ENCODE peak calls at places on chromosomes 2 and 18, in seven cellular contexts. D, O, I, T, Q, Z and M are unnamed samples.
A peak's percentile ranks its signal among the peaks of the same experiment; 100 is the strongest.

GRCh38 chr18:74411475-74411874 is 45.6 kb downstream of the DIPK1C start:
- DNase-seq in D (no peak), O (peak; percentile 14), I (no peak), T (no peak), Q (no peak), Z (no peak), M (no peak)

GRCh38 chr2:25418944-25419677 is 77.4 kb upstream of the DNMT3A start:
- DNase-seq in D (no peak), O (no peak), I (no peak), T (no peak), Q (no peak), Z (no peak), M (no peak)

GRCh38 chr2:151518802-151519201 is 109.1 kb downstream of the RIF1 start:
- DNase-seq in D (no peak), O (no peak), I (peak; percentile 32), T (no peak), Q (no peak), Z (no peak), M (no peak)

GRCh38 chr2:207283356-207283755 is 117.6 kb upstream of the KLF7 start:
- DNase-seq in D (no peak), O (no peak), I (peak; percentile 77), T (no peak), Q (no peak), Z (no peak), M (peak; percentile 20)

GRCh38 chr2:48145845-48146452 is 239.7 kb upstream of the FBXO11 start:
- DNase-seq in D (no peak), O (no peak), I (no peak), T (no peak), Q (no peak), Z (no peak), M (peak; percentile 90)

GRCh38 chr2:20182241-20182931 is 42.5 kb downstream of the SDC1 start:
- DNase-seq in D (peak; percentile 94), O (peak; percentile 95), I (no peak), T (peak; percentile 51), Q (no peak), Z (no peak), M (peak; percentile 60)

GRCh38 chr2:25362049-25362563 is 20.4 kb upstream of the DNMT3A start:
- DNase-seq in D (peak; percentile 94), O (peak; percentile 94), I (peak; percentile 93), T (peak; percentile 94), Q (peak; percentile 93), Z (peak; percentile 96), M (peak; percentile 92)

GRCh38 chr2:233468746-233469110 is 97.9 kb downstream of the USP40 start:
- DNase-seq in D (no peak), O (peak; percentile 25), I (no peak), T (no peak), Q (peak; percentile 12), Z (peak; percentile 43), M (no peak)

GRCh38 chr2:207479198-207479785 is 50.5 kb upstream of the CREB1 start:
- DNase-seq in D (no peak), O (no peak), I (no peak), T (no peak), Q (no peak), Z (no peak), M (no peak)

GRCh38 chr18:23862071-23862470 is 152.5 kb upstream of the TTC39C start:
- DNase-seq in D (no peak), O (no peak), I (peak; percentile 59), T (no peak), Q (no peak), Z (no peak), M (no peak)

GRCh38 chr2:151979694-151980093 is 119.2 kb downstream of the CACNB4 start:
- DNase-seq in D (no peak), O (no peak), I (no peak), T (no peak), Q (no peak), Z (no peak), M (no peak)

GRCh38 chr2:188291142-188291616 is 495 bp upstream of the GULP1 start:
- DNase-seq in D (peak; percentile 54), O (peak; percentile 61), I (peak; percentile 72), T (peak; percentile 15), Q (no peak), Z (no peak), M (peak; percentile 30)

GRCh38 chr2:230796280-230796862 is 68.4 kb upstream of the ITM2C start:
- DNase-seq in D (no peak), O (no peak), I (no peak), T (no peak), Q (no peak), Z (no peak), M (peak; percentile 30)

DNA sequence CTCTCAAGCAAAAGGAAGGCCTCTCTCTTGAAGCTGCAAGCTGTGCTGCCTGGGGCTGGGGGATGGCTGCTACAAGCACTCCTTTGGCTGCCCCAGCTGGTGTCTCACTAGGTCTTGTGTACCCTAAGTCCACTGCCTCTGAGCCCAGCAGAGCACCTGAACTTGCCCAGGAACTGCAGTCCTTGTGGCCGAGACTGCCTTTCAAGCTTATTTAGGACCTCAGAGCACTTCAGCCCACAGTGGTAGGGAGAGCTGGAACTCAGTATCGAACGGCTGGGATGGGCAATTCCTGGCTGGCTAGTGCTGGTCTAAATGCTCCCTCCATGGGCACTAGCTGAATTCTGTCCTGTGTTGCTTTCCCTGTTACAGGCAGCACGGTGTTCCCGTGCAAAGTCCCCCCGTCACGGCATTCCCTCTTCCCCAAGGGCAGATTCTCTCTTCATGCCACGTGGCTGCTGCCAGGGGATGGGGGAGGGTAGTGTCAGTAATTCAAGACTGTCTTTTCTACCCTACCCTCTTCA is 25.9 kb downstream of the STPG4 start:
- DNase-seq in D (no peak), O (no peak), I (no peak), T (no peak), Q (no peak), Z (no peak), M (no peak)
- TF ChIP-seq POLR2A in D (no peak), O (no peak), I (no peak), T (no peak), Q (no peak), Z (no peak), M (no peak)

GRCh38 chr2:63050186-63050915 is at the start of gene OTX1:
- DNase-seq in D (peak; percentile 85), O (peak; percentile 78), I (peak; percentile 39), T (peak; percentile 59), Q (peak; percentile 14), Z (no peak), M (peak; percentile 59)
- TF ChIP-seq POLR2A in D (peak; percentile 88), O (no peak), I (no peak), T (no peak), Q (no peak), Z (no peak), M (no peak)

GRCh38 chr2:132586835-132587234 is 83.2 kb downstream of the LYPD1 start:
- DNase-seq in D (no peak), O (no peak), I (no peak), T (no peak), Q (no peak), Z (no peak), M (no peak)

GRCh38 chr2:132593171-132593570 is 76.8 kb downstream of the LYPD1 start:
- DNase-seq in D (no peak), O (no peak), I (no peak), T (no peak), Q (no peak), Z (no peak), M (no peak)

GRCh38 chr2:132588576-132588975 is 81.4 kb downstream of the LYPD1 start:
- DNase-seq in D (no peak), O (no peak), I (no peak), T (peak; percentile 21), Q (no peak), Z (no peak), M (no peak)

GRCh38 chr2:132589060-132589765 is 80.8 kb downstream of the LYPD1 start:
- DNase-seq in D (no peak), O (no peak), I (no peak), T (no peak), Q (no peak), Z (no peak), M (no peak)

GRCh38 chr2:132589966-132590365 is 80.0 kb downstream of the LYPD1 start:
- DNase-seq in D (no peak), O (no peak), I (no peak), T (no peak), Q (no peak), Z (no peak), M (no peak)
- TF ChIP-seq POLR2A in D (no peak), O (no peak), I (no peak), T (no peak), Q (no peak), Z (no peak), M (no peak)

DNA sequence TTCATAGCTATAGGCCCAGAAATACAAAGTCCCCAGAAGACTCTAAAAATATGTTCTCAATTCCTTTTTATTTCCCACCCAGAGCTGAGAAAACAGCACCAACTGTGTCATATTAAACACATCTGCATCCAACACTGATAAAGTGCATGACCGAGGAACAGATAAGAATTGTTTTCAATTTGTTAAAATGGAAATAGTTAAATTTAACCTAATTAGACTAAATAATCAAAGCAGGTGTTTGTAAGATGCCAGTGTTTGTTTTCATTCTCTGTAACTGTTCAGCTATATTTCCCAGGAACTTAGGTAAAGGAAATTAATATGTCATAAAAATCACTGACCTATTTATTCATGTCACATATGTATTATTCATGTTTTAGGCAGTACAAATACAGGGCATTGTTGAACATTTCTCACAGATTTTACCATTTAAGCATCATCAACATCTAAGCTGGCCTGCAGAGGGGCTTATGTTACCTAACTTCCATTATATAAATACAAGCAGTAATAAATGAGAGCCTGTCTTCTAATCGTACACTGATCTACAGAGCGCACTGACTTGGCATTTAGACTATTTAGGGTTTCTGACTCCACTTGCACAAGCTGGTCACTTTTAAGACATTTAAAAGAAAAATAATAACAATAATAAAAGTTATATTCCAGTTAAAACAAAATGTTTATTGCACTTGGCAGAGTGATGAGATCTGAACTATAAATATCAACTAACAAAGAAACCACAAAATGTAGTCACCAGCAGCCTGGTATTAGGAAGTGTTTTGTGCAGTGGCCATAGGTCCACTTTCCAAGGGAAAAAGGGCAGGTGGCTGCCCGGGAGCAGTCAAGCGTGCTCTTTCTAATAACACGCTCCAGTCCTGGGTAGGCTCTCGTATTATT is 86.6 kb upstream of the ZFP36L2 start:
- DNase-seq in D (no peak), O (no peak), I (peak; percentile 58), T (no peak), Q (no peak), Z (no peak), M (no peak)
- TF ChIP-seq POLR2A in D (no peak), O (no peak), I (no peak), T (no peak), Q (no peak), Z (no peak), M (no peak)